ENCODE peak calls at places on chromosome 11, in five cellular contexts. B is GM13976; Y is cardiac muscle cell; P is left ventricle myocardium inferior; G is CD4-positive, alpha-beta T cell. A is an unnamed sample.

GRCh38 chr11:61170566-61170965 is 9.3 kb upstream of the VPS37C start:
- DNase-seq in B (no peak), Y (no peak), P (no peak), G (no peak), A (no peak)

GRCh38 chr11:116122697-116123472 is 618.7 kb upstream of the CADM1 start:
- DNase-seq in B (no peak), Y (no peak), P (no peak), G (no peak), A (no peak)

GRCh38 chr11:127044535-127044934 is 44.0 kb upstream of the KIRREL3 start:
- DNase-seq in B (no peak), Y (no peak), P (no peak), G (no peak), A (no peak)

GRCh38 chr11:116515666-116516184 is 257.1 kb downstream of the BUD13 start:
- DNase-seq in B (no peak), Y (no peak), P (no peak), G (no peak), A (no peak)

GRCh38 chr11:67548555-67549110 is 25.4 kb upstream of the CABP2 start:
- DNase-seq in B (no peak), Y (no peak), P (no peak), G (no peak), A (no peak)

GRCh38 chr11:280762-281485 is 2.7 kb downstream of the NLRP6 start:
- DNase-seq in B (peak; percentile 39), Y (no peak), P (no peak), G (no peak), A (no peak)

GRCh38 chr11:118438314-118438931 is 2.1 kb downstream of the KMT2A start:
- DNase-seq in B (peak; percentile 44), Y (peak; percentile 86), P (peak; percentile 14), G (peak; percentile 20), A (peak; percentile 66)

GRCh38 chr11:14768789-14769188 is 123.2 kb downstream of the CYP2R1 start:
- DNase-seq in B (no peak), Y (no peak), P (no peak), G (no peak), A (no peak)

GRCh38 chr11:12100886-12101285 is 9.5 kb upstream of the MICAL2 start:
- DNase-seq in B (no peak), Y (peak; percentile 55), P (peak; percentile 64), G (no peak), A (no peak)

GRCh38 chr11:132060546-132060945 is 690.1 kb downstream of the NTM start:
- DNase-seq in B (no peak), Y (no peak), P (no peak), G (no peak), A (no peak)
- TF ChIP-seq CTCF in B (no peak), Y (no peak), P (no peak), G (no peak), A (no peak)

DNA sequence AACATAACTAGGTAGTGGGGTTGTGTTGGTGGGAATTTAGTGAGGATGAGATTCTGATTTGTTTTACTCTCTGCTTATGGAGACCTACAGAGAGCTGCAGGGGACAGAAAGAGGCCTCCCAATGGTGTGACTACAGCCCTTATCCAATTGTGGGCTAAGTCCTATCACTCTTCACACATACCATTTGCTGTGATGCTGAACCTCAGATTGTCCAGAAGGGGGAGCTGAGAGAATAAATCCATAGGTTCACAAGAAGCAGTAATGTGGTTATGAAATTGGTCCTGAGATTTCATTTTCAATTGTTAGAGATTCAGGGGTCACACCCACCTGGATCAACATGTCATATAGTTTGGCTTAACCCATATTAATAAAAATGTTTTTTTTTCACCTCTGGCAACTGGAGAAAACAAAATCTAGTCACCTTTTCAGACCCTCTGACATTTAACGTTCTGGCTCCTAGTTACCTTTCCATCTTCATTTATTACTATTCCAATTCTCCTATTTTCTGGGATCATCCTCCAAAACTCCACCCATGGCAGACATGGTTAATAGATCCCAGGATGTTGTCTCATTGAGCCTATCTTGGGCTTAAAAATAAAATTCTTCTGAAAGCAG is 53.3 kb upstream of the PTPN5 start:
- DNase-seq in B (peak; percentile 23), Y (peak; percentile 54), P (no peak), G (no peak), A (peak; percentile 55)
- TF ChIP-seq CTCF in B (peak; percentile 40), Y (peak; percentile 81), P (peak; percentile 59), G (peak; percentile 48), A (peak; percentile 54)

GRCh38 chr11:32450372-32450771 is 15.0 kb upstream of the WT1 start:
- DNase-seq in B (no peak), Y (no peak), P (no peak), G (no peak), A (no peak)

GRCh38 chr11:32451808-32452207 is 16.5 kb upstream of the WT1 start:
- DNase-seq in B (no peak), Y (peak; percentile 94), P (peak; percentile 63), G (no peak), A (peak; percentile 27)

GRCh38 chr11:32447252-32447651 is 11.9 kb upstream of the WT1 start:
- DNase-seq in B (no peak), Y (no peak), P (no peak), G (no peak), A (no peak)

GRCh38 chr11:32446227-32446626 is 10.9 kb upstream of the WT1 start:
- DNase-seq in B (no peak), Y (no peak), P (no peak), G (no peak), A (no peak)

DNA sequence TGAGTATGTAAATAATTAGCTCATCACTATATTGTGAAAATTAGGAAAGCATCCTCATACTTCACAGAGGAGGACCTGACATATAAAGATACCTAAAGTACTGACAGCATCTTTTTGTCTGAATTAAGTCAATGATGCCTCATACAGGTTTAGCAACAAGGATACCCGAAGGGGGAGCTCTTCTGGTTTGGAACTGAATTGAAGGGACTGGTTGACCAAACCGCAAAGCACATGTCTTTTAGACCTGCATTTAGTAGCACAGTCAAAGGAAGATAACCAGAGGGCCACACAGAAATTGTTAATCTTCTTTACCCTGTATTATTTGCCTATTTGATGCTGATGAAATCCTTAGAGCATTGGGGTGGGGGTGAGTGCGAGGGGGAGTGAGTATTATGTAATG is 12.9 kb upstream of the WT1 start:
- DNase-seq in B (no peak), Y (peak; percentile 76), P (no peak), G (no peak), A (peak; percentile 54)
- TF ChIP-seq CTCF in B (no peak), Y (peak; percentile 58), P (peak; percentile 17), G (no peak), A (no peak)

GRCh38 chr11:109422755-109423113 is 744 bp downstream of the C11orf87 start:
- DNase-seq in B (peak; percentile 20), Y (peak; percentile 26), P (no peak), G (no peak), A (no peak)

GRCh38 chr11:109423114-109423859 is 1.3 kb downstream of the C11orf87 start:
- DNase-seq in B (peak; percentile 26), Y (peak; percentile 42), P (no peak), G (no peak), A (no peak)

GRCh38 chr11:109423860-109424190 is 1.8 kb downstream of the C11orf87 start:
- DNase-seq in B (no peak), Y (no peak), P (no peak), G (no peak), A (no peak)

GRCh38 chr11:109424893-109425292 is 2.9 kb downstream of the C11orf87 start:
- DNase-seq in B (peak; percentile 15), Y (no peak), P (no peak), G (no peak), A (peak; percentile 54)

GRCh38 chr11:109421981-109422590 is at the start of gene C11orf87:
- DNase-seq in B (peak; percentile 26), Y (peak; percentile 10), P (no peak), G (no peak), A (no peak)
- TF ChIP-seq CTCF in B (no peak), Y (no peak), P (no peak), G (no peak), A (no peak)

DNA sequence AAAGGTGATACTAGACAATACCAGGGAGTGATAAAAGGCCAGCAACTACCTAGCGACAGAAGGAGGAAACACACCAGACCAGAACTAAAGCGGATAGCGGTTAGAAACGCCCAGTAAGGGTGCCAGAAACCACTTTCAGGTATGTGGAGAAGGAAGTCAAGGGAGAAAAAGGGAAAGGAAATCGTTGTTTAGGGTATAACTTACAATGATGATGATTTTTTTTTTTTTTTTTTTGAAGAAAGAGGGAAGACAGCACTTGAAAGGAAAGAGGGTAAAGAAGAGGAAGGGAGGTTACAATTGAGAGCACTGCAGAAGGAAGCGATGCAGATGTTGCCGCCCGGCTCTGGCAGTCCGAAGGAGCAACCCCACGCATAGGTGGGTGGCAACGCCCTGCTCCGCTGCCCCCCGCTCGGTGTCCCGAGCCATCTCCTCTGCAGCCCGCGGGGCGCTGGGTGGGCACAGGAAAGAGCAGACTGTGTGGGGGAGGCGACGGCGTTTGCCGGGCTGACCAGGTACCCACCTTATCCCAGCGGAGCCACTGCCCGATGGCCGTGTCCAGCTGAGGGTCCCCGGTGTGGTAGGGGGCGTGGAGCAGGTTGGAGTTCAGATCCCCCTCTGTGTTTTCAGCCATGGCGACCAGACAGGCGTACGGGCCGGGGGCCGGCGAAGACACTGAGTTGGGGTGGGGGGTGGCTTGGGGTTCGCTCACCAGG is 546 bp downstream of the PGM2L1 start:
- DNase-seq in B (peak; percentile 49), Y (peak; percentile 18), P (no peak), G (peak; percentile 13), A (peak; percentile 55)
- TF ChIP-seq CTCF in B (no peak), Y (no peak), P (peak; percentile 20), G (peak; percentile 43), A (no peak)